ENCODE peak calls at places on chromosomes 2 and 18, in five cellular contexts. One of them, this sample, is unnamed. For H3K4me1, the result is how much of the 10 kb centered on the place peaks cover.

GRCh38 chr2:57842531-57842930 is 204.1 kb upstream of the VRK2 start:
- DNase-seq in A549: no peak
- DNase-seq in CD4-positive, CD25-positive, alpha-beta regulatory T cell: no peak
- DNase-seq in GM12878: no peak
- DNase-seq in IMR-90: peak
- DNase-seq in this sample: peak

GRCh38 chr2:29606105-29606871 is 315.1 kb downstream of the ALK start:
- DNase-seq in CD4-positive, CD25-positive, alpha-beta regulatory T cell: no peak
- DNase-seq in GM12878: no peak
- DNase-seq in IMR-90: peak
- DNase-seq in A549: no peak
- DNase-seq in this sample: peak

GRCh38 chr18:23718731-23719130 is 29.5 kb downstream of the LAMA3 start:
- DNase-seq in IMR-90: no peak
- DNase-seq in GM12878: no peak
- DNase-seq in A549: no peak
- DNase-seq in CD4-positive, CD25-positive, alpha-beta regulatory T cell: no peak
- DNase-seq in this sample: no peak

GRCh38 chr2:62939735-62940491 is 110.7 kb upstream of the OTX1 start:
- DNase-seq in IMR-90: peak
- DNase-seq in A549: peak
- DNase-seq in GM12878: no peak
- DNase-seq in CD4-positive, CD25-positive, alpha-beta regulatory T cell: no peak
- DNase-seq in this sample: peak

GRCh38 chr2:170229744-170230143 is 51.8 kb downstream of the MYO3B start:
- DNase-seq in A549: no peak
- DNase-seq in CD4-positive, CD25-positive, alpha-beta regulatory T cell: no peak
- DNase-seq in GM12878: no peak
- DNase-seq in IMR-90: peak
- DNase-seq in this sample: no peak

GRCh38 chr2:118535171-118535817 is 312.2 kb downstream of the EN1 start:
- DNase-seq in CD4-positive, CD25-positive, alpha-beta regulatory T cell: no peak
- DNase-seq in IMR-90: no peak
- DNase-seq in A549: no peak
- DNase-seq in GM12878: no peak
- DNase-seq in this sample: no peak

GRCh38 chr2:84959045-84959493 is 11.9 kb upstream of the KCMF1 start:
- DNase-seq in IMR-90: peak
- DNase-seq in A549: peak
- DNase-seq in CD4-positive, CD25-positive, alpha-beta regulatory T cell: no peak
- DNase-seq in GM12878: no peak
- DNase-seq in this sample: peak

GRCh38 chr2:220043155-220043992 is 415.9 kb downstream of the SLC4A3 start:
- DNase-seq in A549: no peak
- DNase-seq in CD4-positive, CD25-positive, alpha-beta regulatory T cell: no peak
- DNase-seq in GM12878: no peak
- DNase-seq in IMR-90: peak
- DNase-seq in this sample: peak

GRCh38 chr2:47195149-47195548 is 40.0 kb upstream of the STPG4 start:
- DNase-seq in CD4-positive, CD25-positive, alpha-beta regulatory T cell: no peak
- DNase-seq in GM12878: no peak
- DNase-seq in IMR-90: no peak
- DNase-seq in A549: peak
- DNase-seq in this sample: peak

GRCh38 chr2:225581906-225582305 is 182.4 kb downstream of the NYAP2 start:
- DNase-seq in CD4-positive, CD25-positive, alpha-beta regulatory T cell: no peak
- DNase-seq in GM12878: no peak
- DNase-seq in A549: no peak
- DNase-seq in IMR-90: no peak
- DNase-seq in this sample: no peak

GRCh38 chr2:101873543-101873942 is 118.2 kb upstream of the IL1R2 start:
- DNase-seq in A549: peak
- DNase-seq in IMR-90: no peak
- DNase-seq in CD4-positive, CD25-positive, alpha-beta regulatory T cell: peak
- DNase-seq in GM12878: no peak
- DNase-seq in this sample: no peak

GRCh38 chr2:73050011-73050617 is 21.4 kb downstream of the SFXN5 start:
- DNase-seq in CD4-positive, CD25-positive, alpha-beta regulatory T cell: no peak
- DNase-seq in IMR-90: no peak
- DNase-seq in GM12878: no peak
- DNase-seq in A549: no peak
- DNase-seq in this sample: peak

GRCh38 chr2:147026261-147026660 is 818.6 kb upstream of the ACVR2A start:
- DNase-seq in CD4-positive, CD25-positive, alpha-beta regulatory T cell: no peak
- DNase-seq in IMR-90: no peak
- DNase-seq in GM12878: no peak
- DNase-seq in A549: no peak
- DNase-seq in this sample: no peak

GRCh38 chr2:134468776-134469175 is 214.9 kb downstream of the MGAT5 start:
- DNase-seq in A549: no peak
- DNase-seq in GM12878: no peak
- DNase-seq in CD4-positive, CD25-positive, alpha-beta regulatory T cell: no peak
- DNase-seq in IMR-90: no peak
- DNase-seq in this sample: no peak

GRCh38 chr2:168998609-168999211 is 32.4 kb downstream of the ABCB11 start:
- DNase-seq in GM12878: no peak
- DNase-seq in A549: no peak
- DNase-seq in IMR-90: no peak
- DNase-seq in CD4-positive, CD25-positive, alpha-beta regulatory T cell: no peak
- DNase-seq in this sample: no peak

GRCh38 chr2:15146960-15147359 is 414.2 kb downstream of the NBAS start:
- DNase-seq in IMR-90: no peak
- DNase-seq in CD4-positive, CD25-positive, alpha-beta regulatory T cell: no peak
- DNase-seq in A549: peak
- DNase-seq in GM12878: no peak
- DNase-seq in this sample: no peak

GRCh38 chr18:57073516-57074187 is 73.2 kb upstream of the BOD1L2 start:
- DNase-seq in GM12878: no peak
- DNase-seq in IMR-90: no peak
- DNase-seq in CD4-positive, CD25-positive, alpha-beta regulatory T cell: no peak
- DNase-seq in A549: no peak
- DNase-seq in this sample: no peak

GRCh38 chr18:23812566-23813440 is 123.5 kb downstream of the LAMA3 start:
- DNase-seq in GM12878: no peak
- DNase-seq in IMR-90: peak
- DNase-seq in A549: peak
- DNase-seq in CD4-positive, CD25-positive, alpha-beta regulatory T cell: peak
- DNase-seq in this sample: no peak

GRCh38 chr18:55486936-55487335 is 101.1 kb downstream of the TCF4 start:
- DNase-seq in A549: no peak
- DNase-seq in CD4-positive, CD25-positive, alpha-beta regulatory T cell: no peak
- DNase-seq in IMR-90: no peak
- DNase-seq in GM12878: no peak
- DNase-seq in this sample: no peak

GRCh38 chr2:121754851-121755236 is 607 bp upstream of the TSN start:
- DNase-seq in A549: no peak
- DNase-seq in IMR-90: no peak
- DNase-seq in CD4-positive, CD25-positive, alpha-beta regulatory T cell: peak
- DNase-seq in GM12878: no peak
- DNase-seq in this sample: no peak

GRCh38 chr2:209600257-209601180 is 171.1 kb upstream of the UNC80 start:
- DNase-seq in A549: no peak
- DNase-seq in GM12878: no peak
- DNase-seq in IMR-90: no peak
- DNase-seq in CD4-positive, CD25-positive, alpha-beta regulatory T cell: no peak
- DNase-seq in this sample: no peak

GRCh38 chr2:43854671-43855070 is 15.9 kb downstream of the ABCG8 start:
- DNase-seq in IMR-90: no peak
- DNase-seq in A549: no peak
- DNase-seq in CD4-positive, CD25-positive, alpha-beta regulatory T cell: no peak
- DNase-seq in GM12878: no peak
- DNase-seq in this sample: no peak

GRCh38 chr18:32552421-32553030 is 81.8 kb upstream of the GAREM1 start:
- DNase-seq in A549: peak
- DNase-seq in IMR-90: peak
- DNase-seq in CD4-positive, CD25-positive, alpha-beta regulatory T cell: peak
- DNase-seq in GM12878: no peak
- DNase-seq in this sample: peak

GRCh38 chr2:85785027-85785822 is 31.4 kb downstream of the ATOH8 start:
- DNase-seq in IMR-90: peak
- DNase-seq in GM12878: no peak
- DNase-seq in CD4-positive, CD25-positive, alpha-beta regulatory T cell: no peak
- DNase-seq in A549: no peak
- DNase-seq in this sample: peak

GRCh38 chr18:58862851-58863538 is 1.7 kb upstream of the ZNF532 start:
- DNase-seq in GM12878: no peak
- DNase-seq in A549: peak
- DNase-seq in IMR-90: peak
- DNase-seq in CD4-positive, CD25-positive, alpha-beta regulatory T cell: peak
- DNase-seq in this sample: peak

GRCh38 chr2:236786786-236787185 is 217.2 kb downstream of the ACKR3 start:
- DNase-seq in GM12878: no peak
- DNase-seq in IMR-90: no peak
- DNase-seq in CD4-positive, CD25-positive, alpha-beta regulatory T cell: no peak
- DNase-seq in A549: no peak
- DNase-seq in this sample: no peak

GRCh38 chr2:236785611-236786057 is 216.0 kb downstream of the ACKR3 start:
- DNase-seq in A549: no peak
- DNase-seq in CD4-positive, CD25-positive, alpha-beta regulatory T cell: no peak
- DNase-seq in GM12878: no peak
- DNase-seq in IMR-90: no peak
- DNase-seq in this sample: peak

GRCh38 chr2:236783417-236784020 is 213.9 kb downstream of the ACKR3 start:
- DNase-seq in A549: no peak
- DNase-seq in GM12878: no peak
- DNase-seq in CD4-positive, CD25-positive, alpha-beta regulatory T cell: no peak
- DNase-seq in IMR-90: no peak
- DNase-seq in this sample: no peak

GRCh38 chr2:236790991-236791390 is 221.4 kb downstream of the ACKR3 start:
- DNase-seq in IMR-90: no peak
- DNase-seq in CD4-positive, CD25-positive, alpha-beta regulatory T cell: no peak
- DNase-seq in GM12878: no peak
- DNase-seq in A549: no peak
- DNase-seq in this sample: no peak

GRCh38 chr2:236787885-236788284 is 218.3 kb downstream of the ACKR3 start:
- DNase-seq in IMR-90: no peak
- DNase-seq in CD4-positive, CD25-positive, alpha-beta regulatory T cell: no peak
- DNase-seq in A549: no peak
- DNase-seq in GM12878: no peak
- DNase-seq in this sample: no peak
- H3K4me3 ChIP-seq in IMR-90: no peak
- H3K4me3 ChIP-seq in CD4-positive, CD25-positive, alpha-beta regulatory T cell: no peak
- H3K4me3 ChIP-seq in A549: no peak
- H3K4me3 ChIP-seq in GM12878: no peak
- H3K4me3 ChIP-seq in this sample: no peak

GRCh38 chr2:38191516-38191915 is 115.6 kb upstream of the CYP1B1 start:
- DNase-seq in CD4-positive, CD25-positive, alpha-beta regulatory T cell: peak
- DNase-seq in GM12878: no peak
- DNase-seq in A549: peak
- DNase-seq in IMR-90: no peak
- DNase-seq in this sample: no peak
- H3K27ac ChIP-seq in CD4-positive, CD25-positive, alpha-beta regulatory T cell: no peak
- H3K27ac ChIP-seq in GM12878: no peak
- H3K27ac ChIP-seq in A549: no peak
- H3K27ac ChIP-seq in IMR-90: no peak
- H3K27ac ChIP-seq in this sample: no peak

GRCh38 chr2:217856871-217857270 is 145.9 kb downstream of the TNS1 start:
- DNase-seq in GM12878: no peak
- DNase-seq in CD4-positive, CD25-positive, alpha-beta regulatory T cell: no peak
- DNase-seq in IMR-90: no peak
- DNase-seq in A549: no peak
- DNase-seq in this sample: no peak

GRCh38 chr2:217856159-217856558 is 146.6 kb downstream of the TNS1 start:
- DNase-seq in IMR-90: no peak
- DNase-seq in A549: no peak
- DNase-seq in GM12878: no peak
- DNase-seq in CD4-positive, CD25-positive, alpha-beta regulatory T cell: no peak
- DNase-seq in this sample: no peak

GRCh38 chr2:217858519-217859466 is 144.0 kb downstream of the TNS1 start:
- DNase-seq in GM12878: no peak
- DNase-seq in A549: peak
- DNase-seq in IMR-90: peak
- DNase-seq in CD4-positive, CD25-positive, alpha-beta regulatory T cell: no peak
- DNase-seq in this sample: peak

GRCh38 chr2:217859926-217860325 is 142.9 kb downstream of the TNS1 start:
- DNase-seq in CD4-positive, CD25-positive, alpha-beta regulatory T cell: no peak
- DNase-seq in IMR-90: no peak
- DNase-seq in GM12878: no peak
- DNase-seq in A549: no peak
- DNase-seq in this sample: no peak

DNA sequence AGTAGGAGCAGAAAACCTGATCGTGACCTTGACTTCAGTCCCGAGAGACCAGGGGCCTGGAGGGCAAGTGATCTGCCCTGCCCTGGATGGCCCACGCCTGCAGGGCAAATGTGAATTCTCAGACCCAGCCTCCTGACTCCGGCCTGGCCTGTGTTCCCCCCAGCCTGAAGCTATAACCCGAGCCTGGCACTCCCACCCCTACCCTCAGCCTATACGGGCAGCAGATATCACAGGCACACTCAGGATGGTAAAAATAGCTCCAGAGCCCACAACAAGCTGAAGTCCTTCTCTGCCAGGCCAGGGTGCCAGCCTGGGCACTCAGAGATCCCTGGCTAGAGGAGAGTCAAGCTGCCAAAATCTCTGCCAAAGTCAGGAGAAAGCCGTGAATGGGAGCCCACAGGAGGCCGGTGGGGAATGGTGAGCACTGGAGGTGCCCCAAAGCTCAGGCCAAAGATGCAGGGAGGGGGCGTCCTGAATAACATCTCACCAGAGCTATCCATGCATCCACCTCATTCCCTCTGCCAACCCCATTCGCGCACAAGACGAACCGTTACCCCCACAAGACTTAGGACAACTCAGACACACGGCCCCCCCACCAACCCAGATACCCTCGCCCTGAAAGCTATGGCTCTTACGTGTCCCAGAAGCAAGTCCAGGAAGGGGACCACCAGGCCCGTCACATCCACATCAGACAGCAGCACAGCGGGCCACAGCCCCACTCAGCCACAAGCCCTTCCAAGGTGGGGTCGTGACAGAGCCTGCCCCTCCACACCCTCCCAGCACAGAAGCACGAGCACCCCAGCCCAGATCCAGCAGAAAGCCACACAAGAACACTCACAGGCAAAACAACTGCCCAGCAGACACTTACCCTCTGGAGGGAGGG is 144.9 kb downstream of the TNS1 start:
- DNase-seq in A549: no peak
- DNase-seq in GM12878: no peak
- DNase-seq in CD4-positive, CD25-positive, alpha-beta regulatory T cell: no peak
- DNase-seq in IMR-90: no peak
- DNase-seq in this sample: no peak
- H3K4me1 ChIP-seq in A549: under half
- H3K4me1 ChIP-seq in GM12878: under half
- H3K4me1 ChIP-seq in CD4-positive, CD25-positive, alpha-beta regulatory T cell: under half
- H3K4me1 ChIP-seq in IMR-90: under half
- H3K4me1 ChIP-seq in this sample: under half

GRCh38 chr2:104734937-104735586 is 118.9 kb upstream of the POU3F3 start:
- DNase-seq in IMR-90: no peak
- DNase-seq in GM12878: no peak
- DNase-seq in CD4-positive, CD25-positive, alpha-beta regulatory T cell: no peak
- DNase-seq in A549: no peak
- DNase-seq in this sample: peak
- H3K4me3 ChIP-seq in IMR-90: no peak
- H3K4me3 ChIP-seq in GM12878: no peak
- H3K4me3 ChIP-seq in CD4-positive, CD25-positive, alpha-beta regulatory T cell: no peak
- H3K4me3 ChIP-seq in A549: no peak
- H3K4me3 ChIP-seq in this sample: no peak

This sample was measured in astrocyte.